ENCODE peak calls at places on chromosomes 2 and 18, in nine cellular contexts. One of them, this sample, is unnamed.

GRCh38 chr18:23249348-23249747 is 114.1 kb downstream of the CABLES1 start:
- DNase-seq in LoVo: no peak
- DNase-seq in tibial artery: no peak
- DNase-seq in activated CD4-positive, alpha-beta T cell treated with anti-CD3 and anti-CD28 coated beads for 24 hours: no peak
- DNase-seq in choroid plexus epithelial cell: no peak
- DNase-seq in activated T-cell treated with anti-CD3 and anti-CD28 coated beads for 24 hours: no peak
- DNase-seq in mesothelial cell of epicardium: no peak
- DNase-seq in gastrocnemius medialis: no peak
- DNase-seq in fibroblast of lung: no peak
- DNase-seq in this sample: no peak

GRCh38 chr2:47074691-47075090 is 80.4 kb downstream of the STPG4 start:
- DNase-seq in LoVo: no peak
- DNase-seq in tibial artery: no peak
- DNase-seq in activated CD4-positive, alpha-beta T cell treated with anti-CD3 and anti-CD28 coated beads for 24 hours: no peak
- DNase-seq in choroid plexus epithelial cell: no peak
- DNase-seq in activated T-cell treated with anti-CD3 and anti-CD28 coated beads for 24 hours: no peak
- DNase-seq in mesothelial cell of epicardium: no peak
- DNase-seq in gastrocnemius medialis: no peak
- DNase-seq in fibroblast of lung: no peak
- DNase-seq in this sample: no peak

GRCh38 chr2:119760237-119760807 is 600 bp downstream of the PTPN4 start:
- DNase-seq in LoVo: peak; percentile 25
- DNase-seq in tibial artery: peak; percentile 26
- DNase-seq in activated CD4-positive, alpha-beta T cell treated with anti-CD3 and anti-CD28 coated beads for 24 hours: no peak
- DNase-seq in choroid plexus epithelial cell: no peak
- DNase-seq in activated T-cell treated with anti-CD3 and anti-CD28 coated beads for 24 hours: peak; percentile 3
- DNase-seq in mesothelial cell of epicardium: peak; percentile 41
- DNase-seq in gastrocnemius medialis: peak; percentile 20
- DNase-seq in fibroblast of lung: no peak
- DNase-seq in this sample: no peak

GRCh38 chr2:202378001-202378400 is 1.9 kb downstream of the BMPR2 start:
- DNase-seq in LoVo: no peak
- DNase-seq in tibial artery: no peak
- DNase-seq in activated CD4-positive, alpha-beta T cell treated with anti-CD3 and anti-CD28 coated beads for 24 hours: no peak
- DNase-seq in choroid plexus epithelial cell: no peak
- DNase-seq in activated T-cell treated with anti-CD3 and anti-CD28 coated beads for 24 hours: no peak
- DNase-seq in mesothelial cell of epicardium: no peak
- DNase-seq in gastrocnemius medialis: no peak
- DNase-seq in fibroblast of lung: no peak
- DNase-seq in this sample: no peak

GRCh38 chr2:30708491-30709290 is 98.6 kb downstream of the CAPN13 start:
- DNase-seq in LoVo: no peak
- DNase-seq in tibial artery: no peak
- DNase-seq in activated CD4-positive, alpha-beta T cell treated with anti-CD3 and anti-CD28 coated beads for 24 hours: no peak
- DNase-seq in choroid plexus epithelial cell: peak; percentile 58
- DNase-seq in activated T-cell treated with anti-CD3 and anti-CD28 coated beads for 24 hours: no peak
- DNase-seq in mesothelial cell of epicardium: no peak
- DNase-seq in gastrocnemius medialis: no peak
- DNase-seq in fibroblast of lung: peak; percentile 39
- DNase-seq in this sample: peak; percentile 6

GRCh38 chr18:21901423-21901822 is 160.8 kb downstream of the MIB1 start:
- DNase-seq in LoVo: no peak
- DNase-seq in tibial artery: no peak
- DNase-seq in activated CD4-positive, alpha-beta T cell treated with anti-CD3 and anti-CD28 coated beads for 24 hours: no peak
- DNase-seq in choroid plexus epithelial cell: no peak
- DNase-seq in activated T-cell treated with anti-CD3 and anti-CD28 coated beads for 24 hours: no peak
- DNase-seq in mesothelial cell of epicardium: no peak
- DNase-seq in gastrocnemius medialis: no peak
- DNase-seq in fibroblast of lung: no peak
- DNase-seq in this sample: no peak

GRCh38 chr2:172726172-172726735 is 9.4 kb upstream of the RAPGEF4 start:
- DNase-seq in LoVo: peak; percentile 49
- DNase-seq in tibial artery: no peak
- DNase-seq in activated CD4-positive, alpha-beta T cell treated with anti-CD3 and anti-CD28 coated beads for 24 hours: no peak
- DNase-seq in choroid plexus epithelial cell: peak; percentile 35
- DNase-seq in activated T-cell treated with anti-CD3 and anti-CD28 coated beads for 24 hours: no peak
- DNase-seq in mesothelial cell of epicardium: no peak
- DNase-seq in gastrocnemius medialis: no peak
- DNase-seq in fibroblast of lung: peak; percentile 44
- DNase-seq in this sample: no peak

GRCh38 chr2:119950966-119951365 is 61.9 kb upstream of the EPB41L5 start:
- DNase-seq in LoVo: no peak
- DNase-seq in tibial artery: no peak
- DNase-seq in activated CD4-positive, alpha-beta T cell treated with anti-CD3 and anti-CD28 coated beads for 24 hours: no peak
- DNase-seq in choroid plexus epithelial cell: peak; percentile 31
- DNase-seq in activated T-cell treated with anti-CD3 and anti-CD28 coated beads for 24 hours: no peak
- DNase-seq in mesothelial cell of epicardium: no peak
- DNase-seq in gastrocnemius medialis: no peak
- DNase-seq in fibroblast of lung: no peak
- DNase-seq in this sample: no peak

GRCh38 chr2:233193738-233194137 is 57.7 kb upstream of the ATG16L1 start:
- DNase-seq in LoVo: no peak
- DNase-seq in tibial artery: no peak
- DNase-seq in activated CD4-positive, alpha-beta T cell treated with anti-CD3 and anti-CD28 coated beads for 24 hours: no peak
- DNase-seq in choroid plexus epithelial cell: no peak
- DNase-seq in activated T-cell treated with anti-CD3 and anti-CD28 coated beads for 24 hours: no peak
- DNase-seq in mesothelial cell of epicardium: no peak
- DNase-seq in gastrocnemius medialis: no peak
- DNase-seq in fibroblast of lung: no peak
- DNase-seq in this sample: no peak

GRCh38 chr2:189870396-189871089 is 86.3 kb downstream of the PMS1 start:
- DNase-seq in LoVo: no peak
- DNase-seq in tibial artery: no peak
- DNase-seq in activated CD4-positive, alpha-beta T cell treated with anti-CD3 and anti-CD28 coated beads for 24 hours: no peak
- DNase-seq in choroid plexus epithelial cell: peak; percentile 8
- DNase-seq in activated T-cell treated with anti-CD3 and anti-CD28 coated beads for 24 hours: no peak
- DNase-seq in mesothelial cell of epicardium: no peak
- DNase-seq in gastrocnemius medialis: no peak
- DNase-seq in fibroblast of lung: no peak
- DNase-seq in this sample: no peak

GRCh38 chr2:106523980-106524665 is 37.0 kb downstream of the CD8B2 start:
- DNase-seq in LoVo: no peak
- DNase-seq in tibial artery: no peak
- DNase-seq in activated CD4-positive, alpha-beta T cell treated with anti-CD3 and anti-CD28 coated beads for 24 hours: no peak
- DNase-seq in choroid plexus epithelial cell: no peak
- DNase-seq in activated T-cell treated with anti-CD3 and anti-CD28 coated beads for 24 hours: no peak
- DNase-seq in mesothelial cell of epicardium: no peak
- DNase-seq in gastrocnemius medialis: no peak
- DNase-seq in fibroblast of lung: no peak
- DNase-seq in this sample: no peak

GRCh38 chr18:48485828-48486405 is 52.9 kb upstream of the CTIF start:
- DNase-seq in LoVo: no peak
- DNase-seq in tibial artery: no peak
- DNase-seq in activated CD4-positive, alpha-beta T cell treated with anti-CD3 and anti-CD28 coated beads for 24 hours: no peak
- DNase-seq in choroid plexus epithelial cell: no peak
- DNase-seq in activated T-cell treated with anti-CD3 and anti-CD28 coated beads for 24 hours: no peak
- DNase-seq in mesothelial cell of epicardium: no peak
- DNase-seq in gastrocnemius medialis: no peak
- DNase-seq in fibroblast of lung: no peak
- DNase-seq in this sample: no peak

GRCh38 chr2:44100351-44100750 is 68.3 kb upstream of the PPM1B start:
- DNase-seq in LoVo: peak; percentile 49
- DNase-seq in tibial artery: peak; percentile 84
- DNase-seq in activated CD4-positive, alpha-beta T cell treated with anti-CD3 and anti-CD28 coated beads for 24 hours: no peak
- DNase-seq in choroid plexus epithelial cell: peak; percentile 98
- DNase-seq in activated T-cell treated with anti-CD3 and anti-CD28 coated beads for 24 hours: no peak
- DNase-seq in mesothelial cell of epicardium: no peak
- DNase-seq in gastrocnemius medialis: peak; percentile 84
- DNase-seq in fibroblast of lung: peak; percentile 99
- DNase-seq in this sample: no peak

This sample was measured in activated T-helper 2 cell treated with anti-CD3 and anti-CD28 coated beads, Interferon-gamma antibody, Interleukin-2, Interleukin-4, amounts not matched to agents 10 μg/mL and 5 μg/mL and 100 μg/mL, durations not matched to agents 14 hours and 24 hours and 36 hours.